ENCODE peak calls at places on chromosomes 13 and 19, in eight cellular contexts. N is GM23338, C is PC-3, Y is HCT116, E is neural progenitor cell, L is hepatocyte, A is OCI-LY7, M is SK-N-SH. B is an unnamed sample.

GRCh38 chr19:35248310-35249145 is at the start of gene LSR:
- DNase-seq in Y (peak), C (peak), A (peak), M (no peak), L (peak), E (peak), N (peak), B (peak)

GRCh38 chr19:27833031-27833430 is 1379.9 kb downstream of the UQCRFS1 start:
- DNase-seq in Y (no peak), E (no peak), L (no peak), N (no peak), M (no peak), A (no peak), C (no peak), B (no peak)

GRCh38 chr13:102197193-102197592 is 204.7 kb downstream of the FGF14 start:
- DNase-seq in L (no peak), E (peak), C (peak), A (no peak), Y (no peak), N (peak), M (no peak), B (no peak)

GRCh38 chr19:56837004-56837403 is 3.5 kb downstream of the PEG3 start:
- DNase-seq in M (peak), Y (no peak), E (no peak), A (no peak), N (no peak), L (no peak), C (peak), B (no peak)

GRCh38 chr13:97369269-97369893 is 64.6 kb upstream of the RAP2A start:
- DNase-seq in L (no peak), C (no peak), A (no peak), E (no peak), N (no peak), Y (no peak), M (no peak), B (peak)

GRCh38 chr19:12090807-12091206 is 26.3 kb downstream of the ZNF844 start:
- DNase-seq in M (peak), L (peak), Y (no peak), N (peak), C (peak), A (peak), E (peak), B (peak)

GRCh38 chr19:5166262-5166661 is 174.3 kb downstream of the PTPRS start:
- DNase-seq in C (peak), E (no peak), Y (no peak), A (no peak), N (no peak), M (no peak), L (no peak), B (no peak)

GRCh38 chr13:78190296-78190695 is 271.7 kb upstream of the EDNRB start:
- DNase-seq in Y (no peak), E (no peak), A (no peak), M (no peak), L (no peak), C (no peak), N (no peak), B (no peak)

GRCh38 chr13:38685974-38686571 is 804 bp upstream of the FREM2 start:
- DNase-seq in L (peak), A (no peak), Y (no peak), N (peak), C (peak), E (peak), M (peak), B (peak)

GRCh38 chr13:112689498-112690241 is at the start of gene ATP11A:
- DNase-seq in C (peak), E (peak), L (peak), Y (peak), A (peak), M (peak), N (peak), B (peak)

GRCh38 chr19:6088677-6089063 is 21.6 kb downstream of the RFX2 start:
- DNase-seq in A (no peak), E (no peak), L (no peak), M (no peak), N (no peak), C (peak), Y (no peak), B (no peak)

GRCh38 chr19:38733493-38734175 is 10.6 kb downstream of the CAPN12 start:
- DNase-seq in C (no peak), A (peak), E (no peak), L (peak), M (no peak), N (no peak), Y (no peak), B (no peak)

GRCh38 chr13:98556968-98557591 is 19.8 kb downstream of the STK24 start:
- DNase-seq in A (no peak), N (no peak), C (no peak), L (peak), M (peak), Y (no peak), E (no peak), B (no peak)

GRCh38 chr13:45742985-45743384 is 40.9 kb downstream of the CBY2 start:
- DNase-seq in C (no peak), A (no peak), Y (no peak), N (no peak), L (no peak), E (no peak), M (no peak), B (no peak)
- TF ChIP-seq EZH2phosphoT487 in C (no peak), A (no peak), Y (no peak), N (no peak), L (no peak), E (no peak), M (no peak), B (no peak)

GRCh38 chr19:45613926-45614725 is 12.1 kb upstream of the GPR4 start:
- DNase-seq in A (no peak), E (no peak), L (peak), N (no peak), Y (peak), C (peak), M (no peak), B (peak)
- H3K4me2 ChIP-seq in A (no peak), E (no peak), L (peak), N (no peak), Y (peak), C (peak), M (peak), B (peak)

DNA sequence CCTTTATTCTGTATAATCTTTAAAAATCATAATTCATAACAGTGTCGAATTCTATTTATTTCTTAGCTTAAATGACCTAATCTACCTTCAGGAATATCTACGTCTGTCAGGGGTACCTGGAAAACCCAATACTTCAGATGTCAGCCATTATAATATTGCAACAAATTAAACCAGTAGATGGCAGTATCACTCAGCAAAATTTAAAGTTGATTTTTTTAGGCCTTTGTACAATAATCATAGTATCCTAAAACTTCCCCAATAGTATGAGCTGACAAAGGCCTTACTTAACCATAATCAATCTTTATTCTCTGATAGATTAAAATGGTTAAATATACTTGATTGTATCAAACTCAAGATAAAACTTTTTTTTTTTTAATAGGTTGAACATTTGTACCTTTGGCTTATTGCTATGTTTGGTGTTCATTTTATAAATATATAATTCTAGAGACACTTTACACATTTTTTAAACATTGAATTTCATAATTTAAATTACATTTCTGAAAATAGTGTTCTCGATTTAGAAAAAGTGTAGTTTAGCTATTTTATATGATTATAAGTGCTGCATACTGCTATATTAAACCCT is 830.2 kb upstream of the SPRY2 start:
- DNase-seq in C (peak), E (peak), Y (peak), L (peak), A (peak), N (peak), M (peak), B (peak)
- TF ChIP-seq CTCF in C (peak), E (peak), Y (no peak), L (peak), A (peak), N (peak), M (peak), B (peak)

GRCh38 chr13:110780410-110780809 is 66.9 kb downstream of the ING1 start:
- DNase-seq in E (no peak), L (no peak), C (no peak), N (no peak), A (no peak), M (no peak), Y (no peak), B (no peak)
- TF ChIP-seq EZH2phosphoT487 in E (no peak), L (no peak), C (no peak), N (no peak), A (no peak), M (no peak), Y (no peak), B (no peak)

GRCh38 chr13:51767100-51767499 is 36.9 kb downstream of the DHRS12 start:
- DNase-seq in Y (no peak), E (peak), C (peak), A (no peak), M (no peak), L (no peak), N (peak), B (no peak)

GRCh38 chr13:51768976-51769375 is 35.0 kb downstream of the DHRS12 start:
- DNase-seq in Y (no peak), A (no peak), C (no peak), M (no peak), E (no peak), L (no peak), N (no peak), B (no peak)

GRCh38 chr13:51769455-51770127 is 34.4 kb downstream of the DHRS12 start:
- DNase-seq in M (peak), A (no peak), E (no peak), L (no peak), C (no peak), Y (no peak), N (no peak), B (no peak)

GRCh38 chr13:51770160-51770559 is 33.8 kb downstream of the DHRS12 start:
- DNase-seq in E (no peak), L (peak), N (no peak), Y (no peak), M (no peak), A (no peak), C (no peak), B (no peak)

DNA sequence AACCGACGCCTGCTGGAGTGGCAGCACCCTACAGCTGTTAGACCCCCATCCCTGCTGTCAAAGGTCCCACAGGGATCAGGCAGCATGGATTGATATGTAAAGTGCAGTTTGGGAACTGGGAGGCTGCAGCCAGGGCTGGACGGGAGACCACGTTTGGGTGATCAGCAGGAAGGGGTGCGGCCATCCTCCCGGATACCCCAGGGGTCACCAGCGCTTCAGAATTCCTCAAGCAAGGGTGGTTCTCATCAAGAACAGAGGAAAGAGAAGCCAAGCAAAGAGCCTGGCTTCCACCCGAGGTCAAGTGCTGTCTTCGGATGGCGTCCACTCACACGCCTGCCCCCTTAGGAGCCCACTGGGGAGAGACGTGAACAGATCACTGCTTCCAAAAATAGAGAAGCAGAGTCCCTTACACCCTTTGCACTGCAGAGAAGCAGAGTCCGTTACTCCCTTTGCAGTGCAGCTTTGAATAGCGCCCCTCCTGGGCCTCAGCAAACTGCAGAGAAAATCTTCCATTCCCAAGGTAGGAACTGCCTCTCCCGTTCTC is 35.5 kb downstream of the DHRS12 start:
- DNase-seq in C (no peak), M (no peak), E (peak), N (peak), A (no peak), Y (no peak), L (no peak), B (no peak)
- H3K4me2 ChIP-seq in C (no peak), M (no peak), E (no peak), N (peak), A (no peak), Y (no peak), L (no peak), B (no peak)

GRCh38 chr13:56561327-56561726 is 579.4 kb upstream of the PRR20A start:
- DNase-seq in Y (no peak), N (peak), L (no peak), C (peak), E (peak), M (no peak), A (no peak), B (no peak)
- TF ChIP-seq CTCF in Y (no peak), N (peak), L (peak), C (peak), E (peak), M (peak), A (no peak), B (no peak)

GRCh38 chr13:41858783-41859182 is 102.1 kb downstream of the VWA8 start:
- DNase-seq in C (no peak), E (no peak), A (no peak), Y (no peak), L (peak), M (no peak), N (no peak), B (no peak)

GRCh38 chr13:41859555-41859954 is 101.4 kb downstream of the VWA8 start:
- DNase-seq in C (no peak), E (no peak), A (no peak), L (no peak), N (no peak), Y (no peak), M (no peak), B (no peak)

DNA sequence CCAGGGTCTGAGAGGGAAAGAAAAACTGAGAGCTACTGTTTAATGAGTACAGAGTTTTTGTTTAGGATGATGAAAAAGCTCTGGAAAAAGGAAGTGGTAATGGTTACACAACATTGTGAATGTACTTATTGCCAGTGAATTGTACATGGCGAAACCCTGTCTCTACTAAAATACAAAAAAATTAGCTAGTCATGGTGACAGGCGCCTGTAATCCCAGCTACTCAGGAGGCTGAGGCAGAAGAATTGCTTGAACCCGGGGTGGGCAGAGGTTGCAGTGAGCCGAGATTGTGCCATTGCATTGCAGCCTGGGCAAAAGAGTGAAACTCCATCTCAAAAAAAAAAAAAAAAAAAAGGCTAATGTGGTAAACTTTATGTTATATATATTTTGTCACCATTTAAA is 96.3 kb downstream of the VWA8 start:
- DNase-seq in C (no peak), E (no peak), L (no peak), Y (no peak), N (no peak), A (no peak), M (no peak), B (no peak)
- TF ChIP-seq EZH2phosphoT487 in C (no peak), E (no peak), L (no peak), Y (no peak), N (no peak), A (no peak), M (no peak), B (no peak)

DNA sequence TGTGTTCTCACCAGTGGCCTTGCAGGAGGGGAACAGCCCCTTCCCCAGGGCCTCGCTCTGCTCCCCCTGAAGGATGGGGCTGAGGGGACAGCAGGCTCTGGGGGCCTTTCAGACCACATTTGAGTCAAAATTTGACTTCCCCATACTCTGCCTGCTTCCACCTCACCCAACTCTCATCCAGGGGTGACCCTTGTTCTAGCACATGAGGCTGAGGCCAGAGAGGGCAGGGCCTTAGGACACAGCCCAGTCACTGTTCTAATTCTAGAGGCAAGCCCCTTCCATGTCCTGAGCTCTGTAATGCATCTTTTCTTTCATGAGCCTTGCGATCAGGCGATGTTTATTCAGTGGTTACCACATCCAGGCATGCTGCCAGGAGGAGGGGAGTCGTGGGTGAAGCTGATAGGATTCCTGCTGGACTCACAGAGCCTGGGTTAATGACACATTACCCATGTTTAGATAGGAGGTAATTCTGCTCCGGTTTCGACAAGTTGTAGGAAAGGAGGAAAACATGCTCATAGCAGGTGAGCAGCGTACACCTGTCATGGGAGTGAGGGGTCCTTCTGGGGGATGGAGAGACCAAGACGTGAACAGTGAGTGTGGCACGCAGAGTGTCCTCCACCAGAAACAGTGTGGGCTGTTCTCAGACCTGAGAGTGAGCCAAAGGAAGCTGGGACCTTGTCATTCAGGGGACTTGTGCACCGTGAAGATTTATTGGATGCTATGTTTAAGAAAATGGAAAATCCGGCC is 9.3 kb downstream of the RPS9 start:
- DNase-seq in N (no peak), E (no peak), Y (peak), L (peak), A (no peak), C (peak), M (peak), B (no peak)
- H3K4me2 ChIP-seq in N (no peak), E (no peak), Y (peak), L (peak), A (no peak), C (peak), M (peak), B (no peak)

GRCh38 chr19:43784251-43784980 is 3.6 kb upstream of the KCNN4 start:
- DNase-seq in L (peak), N (no peak), Y (peak), A (peak), M (no peak), C (peak), E (no peak), B (peak)
- TF ChIP-seq CTCF in L (no peak), N (no peak), Y (no peak), A (no peak), M (no peak), C (no peak), E (no peak), B (no peak)